ENCODE peak calls at places on chromosomes 1 and 21, in five cellular contexts. U is upper lobe of left lung, G is GM23338, N is GM12878, W is sigmoid colon. M is an unnamed sample.

GRCh38 chr1:51313268-51313852 is 17.0 kb downstream of the TTC39A start:
- DNase-seq in G (peak; percentile 81), U (no peak), N (no peak), W (no peak), M (no peak)

GRCh38 chr1:234433563-234434285 is 45.3 kb downstream of the TARBP1 start:
- DNase-seq in G (no peak), W (no peak), N (peak; percentile 26), U (no peak), M (no peak)

GRCh38 chr21:43923391-43923790 is 58.4 kb downstream of the AGPAT3 start:
- DNase-seq in G (no peak), U (no peak), N (no peak), W (peak; percentile 67), M (no peak)

GRCh38 chr1:12518956-12519707 is 98.9 kb downstream of the DHRS3 start:
- DNase-seq in W (peak; percentile 97), G (no peak), N (no peak), U (no peak), M (peak; percentile 36)

GRCh38 chr1:203486618-203487370 is 7.2 kb upstream of the OPTC start:
- DNase-seq in N (no peak), U (no peak), W (peak; percentile 77), G (no peak), M (no peak)

GRCh38 chr1:217274927-217275616 is 355.8 kb downstream of the GPATCH2 start:
- DNase-seq in N (no peak), W (no peak), U (no peak), G (no peak), M (no peak)

GRCh38 chr1:116409751-116410182 is 36.7 kb downstream of the ATP1A1 start:
- DNase-seq in U (no peak), N (no peak), W (no peak), G (no peak), M (peak; percentile 36)

GRCh38 chr1:53367503-53368313 is 39.8 kb upstream of the LRP8 start:
- DNase-seq in G (no peak), U (peak; percentile 22), N (peak; percentile 64), W (no peak), M (no peak)

GRCh38 chr21:45372732-45373355 is 32.1 kb upstream of the COL18A1 start:
- DNase-seq in G (no peak), W (no peak), N (no peak), U (no peak), M (no peak)

GRCh38 chr1:154502066-154502741 is at the start of the genes SHE and TDRD10:
- DNase-seq in W (no peak), G (peak; percentile 62), U (peak; percentile 29), N (no peak), M (no peak)

GRCh38 chr1:93692983-93693591 is 11.4 kb upstream of the BCAR3 start:
- DNase-seq in N (peak; percentile 63), G (no peak), W (no peak), U (peak; percentile 66), M (peak; percentile 78)

GRCh38 chr1:33640114-33640660 is 167.7 kb downstream of the ZSCAN20 start:
- DNase-seq in N (no peak), U (no peak), W (no peak), G (no peak), M (no peak)

GRCh38 chr1:154661110-154661509 is 53.1 kb upstream of the ADAR start:
- DNase-seq in G (peak; percentile 59), U (no peak), W (no peak), N (no peak), M (no peak)

GRCh38 chr1:117045644-117046043 is 14.5 kb upstream of the TTF2 start:
- DNase-seq in G (no peak), N (no peak), U (no peak), W (no peak), M (no peak)

GRCh38 chr21:44370027-44370735 is 16.8 kb downstream of the TRPM2 start:
- DNase-seq in U (peak; percentile 62), G (peak; percentile 74), N (no peak), W (peak; percentile 62), M (no peak)

GRCh38 chr21:35226302-35226701 is 177.2 kb upstream of the RUNX1 start:
- DNase-seq in U (no peak), G (no peak), N (no peak), W (no peak), M (no peak)

GRCh38 chr1:204592246-204592948 is 76.2 kb downstream of the MDM4 start:
- DNase-seq in W (peak; percentile 37), U (no peak), G (no peak), N (no peak), M (no peak)

GRCh38 chr1:25065246-25066238 is 135.5 kb upstream of the RUNX3 start:
- DNase-seq in G (no peak), U (peak; percentile 27), N (no peak), W (peak; percentile 29), M (no peak)

GRCh38 chr1:36484099-36484498 is 1.4 kb upstream of the CSF3R start:
- DNase-seq in W (peak; percentile 21), U (no peak), N (no peak), G (no peak), M (no peak)

GRCh38 chr1:182238421-182238820 is 153.2 kb downstream of the GLUL start:
- DNase-seq in N (no peak), G (no peak), W (no peak), U (no peak), M (no peak)

GRCh38 chr1:201261771-201262547 is 21.3 kb upstream of the PKP1 start:
- DNase-seq in U (no peak), N (no peak), G (no peak), W (peak; percentile 32), M (no peak)

GRCh38 chr1:224054611-224055010 is 59.3 kb upstream of the FBXO28 start:
- DNase-seq in U (no peak), G (no peak), N (no peak), W (no peak), M (no peak)

GRCh38 chr1:77832889-77833288 is 53.4 kb downstream of the MIGA1 start:
- DNase-seq in W (no peak), N (no peak), U (no peak), G (no peak), M (no peak)

GRCh38 chr21:38839683-38840286 is 34.1 kb downstream of the ETS2 start:
- DNase-seq in N (no peak), G (no peak), W (no peak), U (peak; percentile 43), M (no peak)

GRCh38 chr1:48013270-48013669 is 16.1 kb upstream of the TRABD2B start:
- DNase-seq in N (no peak), U (no peak), G (no peak), W (no peak), M (no peak)

GRCh38 chr1:14549897-14550635 is 48.4 kb upstream of the KAZN start:
- DNase-seq in G (peak; percentile 20), W (no peak), U (no peak), N (no peak), M (no peak)

GRCh38 chr1:200180821-200181220 is 153.3 kb downstream of the NR5A2 start:
- DNase-seq in W (no peak), U (peak; percentile 41), G (no peak), N (no peak), M (no peak)

GRCh38 chr1:203188686-203189232 is 2.3 kb upstream of the CHI3L1 start:
- DNase-seq in U (no peak), W (peak; percentile 3), G (no peak), N (no peak), M (no peak)

GRCh38 chr1:6421266-6421665 is 1.5 kb upstream of the HES2 start:
- DNase-seq in W (no peak), G (no peak), N (no peak), U (no peak), M (no peak)

GRCh38 chr1:6424619-6425593 is at the start of gene ESPN:
- DNase-seq in N (no peak), U (no peak), G (peak; percentile 60), W (no peak), M (no peak)

GRCh38 chr1:6424000-6424565 is 493 bp upstream of the ESPN start:
- DNase-seq in G (peak; percentile 78), N (no peak), U (no peak), W (no peak), M (no peak)

GRCh38 chr1:6425671-6426070 is 1.1 kb downstream of the ESPN start:
- DNase-seq in W (no peak), U (no peak), N (no peak), G (no peak), M (no peak)

GRCh38 chr1:6423321-6423999 is 1.1 kb upstream of the ESPN start:
- DNase-seq in W (no peak), G (peak; percentile 94), U (peak; percentile 61), N (no peak), M (peak; percentile 68)
- TF ChIP-seq CTCF in W (no peak), G (peak; percentile 90), U (peak; percentile 51), N (peak; percentile 91), M (peak; percentile 70)

GRCh38 chr1:27563407-27564263 is 40.3 kb downstream of the AHDC1 start:
- DNase-seq in U (peak; percentile 85), N (no peak), G (no peak), W (peak; percentile 87), M (no peak)
- TF ChIP-seq POLR2AphosphoS5 in U (peak; percentile 13), N (no peak), G (no peak), W (no peak), M (no peak)

GRCh38 chr1:67552336-67552759 is 122.1 kb upstream of the SERBP1 start:
- DNase-seq in G (peak; percentile 33), W (no peak), N (no peak), U (no peak), M (no peak)
- TF ChIP-seq CTCF in G (peak; percentile 9), W (no peak), N (no peak), U (no peak), M (no peak)

GRCh38 chr1:35175067-35176001 is 17.6 kb downstream of the SFPQ start:
- DNase-seq in W (no peak), G (no peak), U (no peak), N (no peak), M (no peak)
- TF ChIP-seq POLR2AphosphoS5 in W (peak; percentile 10), G (peak; percentile 53), U (no peak), N (peak; percentile 78), M (no peak)

GRCh38 chr1:8814870-8815269 is 2.6 kb downstream of the RERE start:
- DNase-seq in W (no peak), N (no peak), G (peak; percentile 80), U (no peak), M (no peak)
- TF ChIP-seq CTCF in W (no peak), N (peak; percentile 5), G (peak; percentile 68), U (no peak), M (no peak)

M was measured in prostate gland.